ENCODE peak calls at places on chromosome 7, in five cellular contexts. S is cardiac muscle cell; R is Right ventricle myocardium superior; W is stimulated activated CD8-positive, alpha-beta memory T cell treated with anti-CD3 and anti-CD28 coated beads, Interleukin-7, amount 100 ng/mL, for 48 hours; G is anterior cingulate cortex. Y is an unnamed sample.

GRCh38 chr7:34309116-34309515 is 348.9 kb upstream of the NPSR1 start:
- DNase-seq in S (no peak), R (no peak), W (no peak), G (no peak), Y (no peak)

GRCh38 chr7:142918901-142919300 is 14.6 kb downstream of the TRPV5 start:
- DNase-seq in S (no peak), R (no peak), W (no peak), G (no peak), Y (no peak)

GRCh38 chr7:142932386-142933091 is 1.0 kb downstream of the TRPV5 start:
- DNase-seq in S (no peak), R (no peak), W (no peak), G (no peak), Y (no peak)

GRCh38 chr7:108211382-108212201 is 81.4 kb upstream of the LAMB4 start:
- DNase-seq in S (peak; percentile 68), R (no peak), W (no peak), G (no peak), Y (no peak)

GRCh38 chr7:47713595-47713994 is 131.7 kb upstream of the TNS3 start:
- DNase-seq in S (no peak), R (no peak), W (no peak), G (no peak), Y (no peak)

GRCh38 chr7:115352375-115352774 is 430.5 kb downstream of the MDFIC start:
- DNase-seq in S (peak; percentile 55), R (no peak), W (no peak), G (no peak), Y (no peak)

GRCh38 chr7:55504093-55504859 is 68.0 kb downstream of the VOPP1 start:
- DNase-seq in S (peak; percentile 21), R (no peak), W (no peak), G (no peak), Y (no peak)

GRCh38 chr7:137652721-137653120 is 194.1 kb downstream of the DGKI start:
- DNase-seq in S (peak; percentile 24), R (no peak), W (no peak), G (no peak), Y (no peak)

GRCh38 chr7:66505531-66506451 is 122.9 kb upstream of the KCTD7 start:
- DNase-seq in S (peak; percentile 30), R (no peak), W (no peak), G (no peak), Y (peak; percentile 17)

GRCh38 chr7:99363286-99363685 is 11.2 kb upstream of the ARPC1B start:
- DNase-seq in S (no peak), R (no peak), W (no peak), G (no peak), Y (no peak)

GRCh38 chr7:114925443-114925842 is 3.5 kb downstream of the MDFIC start:
- DNase-seq in S (no peak), R (no peak), W (no peak), G (no peak), Y (no peak)

GRCh38 chr7:159120540-159120919 is 24.1 kb downstream of the VIPR2 start:
- DNase-seq in S (no peak), R (no peak), W (no peak), G (no peak), Y (no peak)

GRCh38 chr7:142431491-142431890 is 173.6 kb upstream of the PRSS58 start:
- DNase-seq in S (no peak), R (no peak), W (no peak), G (no peak), Y (no peak)

GRCh38 chr7:150466477-150466876 is 16.0 kb downstream of the GIMAP8 start:
- DNase-seq in S (no peak), R (no peak), W (no peak), G (no peak), Y (no peak)

GRCh38 chr7:45874408-45875131 is 1.7 kb upstream of the CCDC201 start:
- DNase-seq in S (peak; percentile 87), R (no peak), W (no peak), G (no peak), Y (no peak)

GRCh38 chr7:43600046-43600445 is 17.1 kb downstream of the STK17A start:
- DNase-seq in S (no peak), R (no peak), W (no peak), G (no peak), Y (no peak)

GRCh38 chr7:44673771-44674170 is 67.3 kb downstream of the OGDH start:
- DNase-seq in S (no peak), R (no peak), W (no peak), G (no peak), Y (no peak)

GRCh38 chr7:27647052-27647451 is 15.6 kb downstream of the HIBADH start:
- DNase-seq in S (peak; percentile 77), R (no peak), W (no peak), G (no peak), Y (no peak)

GRCh38 chr7:131424219-131424822 is 96.6 kb downstream of the MKLN1 start:
- DNase-seq in S (peak; percentile 68), R (no peak), W (no peak), G (no peak), Y (no peak)